ENCODE peak calls at places on chromosomes 1 and 21, in six cellular contexts. R, S, X, U, O and Z are unnamed samples. For H3K4me1, the result is how much of the 10 kb centered on the place peaks cover.

GRCh38 chr21:45091540-45092322 is 17.4 kb downstream of the ADARB1 start:
- DNase-seq in R (no peak), S (no peak), X (no peak), U (no peak), O (peak), Z (no peak)

GRCh38 chr1:58754683-58755467 is 29.0 kb downstream of the JUN start:
- DNase-seq in R (no peak), S (no peak), X (no peak), U (peak), O (no peak), Z (no peak)

GRCh38 chr1:55057956-55058298 is 18.6 kb downstream of the PCSK9 start:
- DNase-seq in R (no peak), S (no peak), X (no peak), U (no peak), O (peak), Z (no peak)

GRCh38 chr1:58011978-58012377 is 534.5 kb downstream of the OMA1 start:
- DNase-seq in R (no peak), S (no peak), X (no peak), U (no peak), O (no peak), Z (no peak)

GRCh38 chr1:15543589-15544568 is 17.2 kb downstream of the DNAJC16 start:
- DNase-seq in R (no peak), S (no peak), X (no peak), U (no peak), O (no peak), Z (no peak)

GRCh38 chr1:169119405-169119804 is 12.9 kb downstream of the ATP1B1 start:
- DNase-seq in R (no peak), S (peak), X (no peak), U (no peak), O (no peak), Z (no peak)

GRCh38 chr1:172431721-172432192 is 11.3 kb downstream of the C1orf105 start:
- DNase-seq in R (no peak), S (no peak), X (peak), U (peak), O (no peak), Z (peak)

GRCh38 chr1:36365310-36365895 is 20.3 kb downstream of the STK40 start:
- DNase-seq in R (peak), S (no peak), X (no peak), U (no peak), O (peak), Z (no peak)

GRCh38 chr1:58927722-58928085 is 143.9 kb upstream of the JUN start:
- DNase-seq in R (no peak), S (no peak), X (no peak), U (no peak), O (no peak), Z (no peak)

GRCh38 chr1:233368106-233368783 is 40.7 kb downstream of the MAP3K21 start:
- DNase-seq in R (no peak), S (no peak), X (no peak), U (no peak), O (peak), Z (no peak)

GRCh38 chr1:21783679-21784603 is 992 bp upstream of the USP48 start:
- DNase-seq in R (peak), S (peak), X (peak), U (no peak), O (peak), Z (peak)

GRCh38 chr21:44765231-44766013 is 36.2 kb downstream of the UBE2G2 start:
- DNase-seq in R (no peak), S (no peak), X (no peak), U (peak), O (peak), Z (no peak)

GRCh38 chr1:34790985-34791384 is 1.8 kb upstream of the GJA4 start:
- DNase-seq in R (peak), S (no peak), X (no peak), U (no peak), O (peak), Z (no peak)

GRCh38 chr1:2159124-2159523 is 35.4 kb downstream of the FAAP20 start:
- DNase-seq in R (no peak), S (no peak), X (no peak), U (no peak), O (no peak), Z (no peak)

GRCh38 chr1:104991702-104992101 is 1242.0 kb downstream of the AMY1C start:
- DNase-seq in R (no peak), S (no peak), X (no peak), U (no peak), O (no peak), Z (no peak)

GRCh38 chr1:9165396-9165795 is 36.5 kb upstream of the GPR157 start:
- DNase-seq in R (no peak), S (no peak), X (no peak), U (no peak), O (no peak), Z (no peak)

GRCh38 chr1:9164919-9165318 is 36.0 kb upstream of the GPR157 start:
- DNase-seq in R (no peak), S (no peak), X (no peak), U (no peak), O (no peak), Z (no peak)

GRCh38 chr1:9161963-9162362 is 33.1 kb upstream of the GPR157 start:
- DNase-seq in R (no peak), S (no peak), X (peak), U (no peak), O (no peak), Z (no peak)

GRCh38 chr1:9166289-9167235 is 37.7 kb upstream of the GPR157 start:
- DNase-seq in R (no peak), S (no peak), X (no peak), U (no peak), O (no peak), Z (no peak)

DNA sequence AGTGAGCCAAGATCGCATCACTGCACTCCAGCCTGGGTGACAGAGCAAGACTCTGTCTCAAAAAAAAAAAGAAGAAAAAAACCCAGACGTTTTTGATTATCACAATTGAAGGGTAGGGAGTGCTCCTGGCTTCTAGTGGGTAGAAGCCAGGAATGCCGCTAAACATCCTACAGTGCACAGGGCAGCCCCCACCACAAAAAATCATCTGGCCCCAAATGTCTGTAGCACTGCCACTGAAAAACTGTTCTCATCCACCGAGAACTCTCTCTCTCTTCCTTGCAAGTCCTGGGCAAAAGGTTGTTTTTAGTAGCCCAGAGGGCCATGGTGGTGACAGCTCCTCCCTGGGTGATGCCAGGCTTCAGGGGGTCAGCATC is 35.6 kb upstream of the GPR157 start:
- DNase-seq in R (no peak), S (no peak), X (no peak), U (no peak), O (no peak), Z (no peak)
- H3K4me1 ChIP-seq in R (under half), S (half or more), X (under half), U (under half), O (under half), Z (under half)

GRCh38 chr1:220892997-220893700 is 13.9 kb downstream of the HLX start:
- DNase-seq in R (no peak), S (no peak), X (no peak), U (no peak), O (no peak), Z (no peak)

GRCh38 chr1:220894924-220895256 is 15.6 kb downstream of the HLX start:
- DNase-seq in R (no peak), S (no peak), X (no peak), U (no peak), O (no peak), Z (no peak)

GRCh38 chr1:220895412-220895946 is 16.2 kb downstream of the HLX start:
- DNase-seq in R (no peak), S (no peak), X (no peak), U (no peak), O (no peak), Z (no peak)

GRCh38 chr1:220893701-220894024 is 14.4 kb downstream of the HLX start:
- DNase-seq in R (no peak), S (no peak), X (no peak), U (no peak), O (no peak), Z (no peak)

GRCh38 chr1:220894025-220894923 is 15.0 kb downstream of the HLX start:
- DNase-seq in R (no peak), S (no peak), X (no peak), U (no peak), O (no peak), Z (no peak)
- H3K4me3 ChIP-seq in R (peak), S (no peak), X (peak), U (no peak), O (no peak), Z (no peak)

GRCh38 chr1:41416552-41417334 is 55.5 kb downstream of the FOXO6 start:
- DNase-seq in R (peak), S (peak), X (peak), U (peak), O (peak), Z (no peak)

GRCh38 chr1:41416081-41416480 is 54.8 kb downstream of the FOXO6 start:
- DNase-seq in R (no peak), S (no peak), X (no peak), U (no peak), O (no peak), Z (no peak)

GRCh38 chr1:41418868-41419583 is 57.8 kb downstream of the FOXO6 start:
- DNase-seq in R (peak), S (peak), X (peak), U (no peak), O (peak), Z (peak)

GRCh38 chr1:41417335-41417682 is 56.1 kb downstream of the FOXO6 start:
- DNase-seq in R (no peak), S (no peak), X (no peak), U (no peak), O (no peak), Z (no peak)

DNA sequence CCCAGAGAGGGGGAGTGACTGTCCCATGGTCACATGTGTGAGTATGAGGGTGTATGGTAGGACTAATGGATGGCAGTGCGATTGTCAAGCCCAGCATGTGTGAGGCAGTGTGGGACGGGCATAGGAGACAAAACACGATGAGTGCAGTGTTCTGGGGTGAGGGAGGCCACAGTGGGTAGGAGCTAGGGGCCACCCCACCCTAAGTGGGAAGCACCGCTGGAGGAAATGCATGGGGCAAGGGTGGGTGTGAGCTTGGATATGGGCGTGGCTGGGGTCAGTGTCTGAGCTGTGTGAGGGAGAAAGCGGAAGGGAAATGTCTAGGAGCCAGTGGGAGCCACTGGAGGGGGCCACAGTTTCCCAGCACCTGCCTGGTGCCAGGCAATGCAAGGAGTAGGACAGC is 56.5 kb downstream of the FOXO6 start:
- DNase-seq in R (no peak), S (no peak), X (no peak), U (no peak), O (no peak), Z (no peak)
- H3K4me1 ChIP-seq in R (under half), S (under half), X (under half), U (under half), O (under half), Z (under half)

GRCh38 chr1:27632387-27633297 is 2.3 kb downstream of the FGR start:
- DNase-seq in R (no peak), S (no peak), X (no peak), U (no peak), O (no peak), Z (no peak)
- H3K4me3 ChIP-seq in R (no peak), S (no peak), X (no peak), U (peak), O (no peak), Z (no peak)

GRCh38 chr1:161196111-161196510 is 2.7 kb downstream of the ADAMTS4 start:
- DNase-seq in R (no peak), S (no peak), X (no peak), U (no peak), O (no peak), Z (no peak)

GRCh38 chr1:161198206-161198876 is 513 bp downstream of the ADAMTS4 start:
- DNase-seq in R (peak), S (no peak), X (no peak), U (no peak), O (no peak), Z (no peak)

GRCh38 chr1:161196521-161197451 is 2.1 kb downstream of the ADAMTS4 start:
- DNase-seq in R (peak), S (no peak), X (no peak), U (no peak), O (no peak), Z (peak)

GRCh38 chr1:161198877-161199431 is at the start of gene ADAMTS4:
- DNase-seq in R (peak), S (no peak), X (peak), U (no peak), O (peak), Z (no peak)

DNA sequence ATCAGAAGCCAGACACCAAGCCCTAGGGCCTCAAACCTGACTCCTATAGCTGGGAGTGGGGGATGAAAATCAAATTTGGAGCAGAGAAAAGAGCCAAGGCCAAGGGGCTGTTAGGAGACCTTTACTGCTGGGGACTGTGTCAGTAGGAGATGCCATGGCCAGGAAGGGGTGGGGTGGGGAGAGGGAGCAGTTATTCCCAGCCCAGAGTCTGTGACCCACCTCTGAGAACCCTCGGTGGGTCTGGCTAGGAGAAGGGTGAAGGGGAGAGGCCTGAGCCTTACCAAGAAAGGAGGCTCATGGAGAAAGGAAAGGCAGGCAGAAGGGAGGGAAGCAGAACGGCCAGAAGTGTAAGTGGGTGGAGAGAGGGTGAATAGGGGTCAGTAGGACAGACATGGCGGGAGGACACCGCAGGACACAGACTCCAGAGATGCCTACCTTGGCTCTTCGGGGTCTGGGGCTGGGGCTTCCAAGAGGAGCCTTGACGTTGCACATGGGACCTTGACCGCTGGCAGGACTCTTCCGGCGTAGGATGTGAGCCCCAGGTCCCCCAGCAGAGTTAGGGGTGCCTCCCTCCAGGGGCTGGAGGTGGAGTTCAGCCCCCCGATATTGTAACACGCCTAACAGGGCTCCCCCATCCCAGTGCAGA is 1.2 kb downstream of the ADAMTS4 start:
- DNase-seq in R (no peak), S (no peak), X (no peak), U (no peak), O (no peak), Z (no peak)
- H3K4me1 ChIP-seq in R (under half), S (under half), X (half or more), U (under half), O (under half), Z (under half)

DNA sequence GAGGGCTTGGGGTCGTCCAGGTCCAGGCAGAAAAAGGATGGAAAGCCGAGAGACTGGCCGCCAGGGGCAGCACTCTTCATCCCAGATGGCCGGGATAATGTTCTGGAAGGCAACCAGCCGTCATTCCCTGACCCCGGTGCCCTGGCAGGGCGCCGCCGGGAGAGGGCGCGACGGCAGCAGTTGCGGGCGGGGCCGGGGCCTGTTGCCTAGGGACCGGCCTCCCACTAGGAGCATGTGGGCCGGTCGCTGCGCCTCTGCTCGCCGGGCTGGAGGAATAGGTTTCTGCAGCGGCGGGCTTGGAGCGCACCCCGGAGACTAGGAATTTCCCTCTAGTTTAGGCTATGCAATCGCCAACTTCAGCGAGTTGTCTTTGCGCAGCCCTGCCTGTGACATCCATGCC is 11.0 kb downstream of the DMRTB1 start:
- DNase-seq in R (peak), S (peak), X (peak), U (no peak), O (peak), Z (peak)
- H3K4me3 ChIP-seq in R (no peak), S (no peak), X (no peak), U (no peak), O (no peak), Z (no peak)

DNA sequence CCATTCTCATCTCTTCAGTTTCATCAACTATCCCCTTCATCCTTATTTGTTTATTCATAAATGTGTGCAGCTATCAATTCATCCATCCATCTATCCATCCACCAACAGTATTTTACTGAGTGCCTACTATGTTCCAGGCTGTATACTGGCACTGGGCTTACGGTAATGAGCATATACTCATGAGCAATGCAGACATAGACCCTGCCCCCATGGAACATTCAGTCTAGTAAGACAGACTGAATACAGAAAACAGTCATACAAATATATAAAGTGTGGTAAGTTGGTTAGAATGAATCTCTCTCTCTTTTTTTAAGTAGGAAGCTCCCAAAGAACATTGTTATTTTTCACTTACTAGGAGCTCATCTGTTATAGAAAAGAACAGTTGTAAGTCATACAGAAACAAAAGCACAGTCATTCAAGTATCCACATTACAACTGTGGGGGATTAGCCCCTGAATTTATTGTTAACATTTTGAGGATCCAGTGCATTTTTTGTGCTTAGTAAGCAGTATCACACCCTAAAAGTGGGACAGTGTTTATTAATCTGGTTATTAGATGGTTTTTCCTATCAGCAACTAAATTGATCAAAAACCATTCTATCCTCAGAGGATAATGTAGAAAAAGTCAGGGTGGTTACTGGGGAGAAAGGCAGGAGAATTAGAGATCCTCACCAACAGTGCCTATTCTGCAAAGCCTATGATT is 3.6 kb downstream of the SLC16A4 start:
- DNase-seq in R (no peak), S (no peak), X (no peak), U (no peak), O (no peak), Z (no peak)
- H3K4me1 ChIP-seq in R (under half), S (half or more), X (under half), U (under half), O (under half), Z (under half)

GRCh38 chr1:148362930-148363810 is 119.9 kb downstream of the PPIAL4G start:
- DNase-seq in R (no peak), S (no peak), X (no peak), U (no peak), O (no peak), Z (no peak)
- H3K4me3 ChIP-seq in R (no peak), S (no peak), X (no peak), U (peak), O (no peak), Z (no peak)

GRCh38 chr1:208189183-208189582 is 55.0 kb downstream of the PLXNA2 start:
- DNase-seq in R (no peak), S (no peak), X (no peak), U (no peak), O (no peak), Z (no peak)

GRCh38 chr1:208189716-208190115 is 54.5 kb downstream of the PLXNA2 start:
- DNase-seq in R (no peak), S (no peak), X (no peak), U (no peak), O (no peak), Z (no peak)

GRCh38 chr1:208185801-208186201 is 58.4 kb downstream of the PLXNA2 start:
- DNase-seq in R (no peak), S (no peak), X (no peak), U (no peak), O (no peak), Z (no peak)

GRCh38 chr1:208188607-208189006 is 55.6 kb downstream of the PLXNA2 start:
- DNase-seq in R (no peak), S (no peak), X (no peak), U (no peak), O (no peak), Z (no peak)

DNA sequence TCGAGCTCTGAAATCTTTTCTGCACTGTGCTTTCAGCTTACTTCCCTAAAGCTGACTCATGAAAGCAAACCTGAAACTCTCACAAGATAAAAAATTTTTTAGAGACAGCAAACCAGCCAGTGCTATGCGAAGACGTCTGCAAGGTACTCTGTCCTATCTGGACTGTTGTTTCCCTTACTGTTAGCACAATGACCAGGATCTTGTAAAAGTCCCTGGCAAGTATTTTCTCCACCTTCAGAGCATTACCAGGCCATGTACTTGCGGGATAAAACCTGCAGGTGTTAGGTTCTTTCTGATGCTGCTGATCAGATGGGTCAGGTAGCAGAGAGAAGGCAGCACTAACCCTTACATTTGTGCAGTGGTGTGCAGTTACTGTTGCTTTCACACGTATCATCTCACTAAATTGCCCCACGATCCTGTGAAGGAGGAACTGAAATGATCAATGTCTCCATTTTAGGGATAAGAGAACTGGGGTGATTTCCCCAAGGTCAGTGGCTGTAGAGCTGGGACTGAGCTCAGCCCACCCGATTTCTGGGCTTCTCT is 56.6 kb downstream of the PLXNA2 start:
- DNase-seq in R (no peak), S (no peak), X (no peak), U (no peak), O (no peak), Z (no peak)
- H3K4me1 ChIP-seq in R (under half), S (under half), X (half or more), U (under half), O (under half), Z (under half)